ENCODE peak calls at places on chromosomes 7 and 10, in ten cellular contexts. F, C, A, X, Q, V, L, H, P and W are unnamed samples.

GRCh38 chr7:92498557-92498956 is 20.8 kb upstream of the ERVW-1 start:
- DNase-seq in F (no peak), Q (no peak), L (no peak), C (no peak), H (no peak), P (no peak), A (no peak), V (no peak), X (peak), W (no peak)

GRCh38 chr10:78981970-78982281 is 86.8 kb upstream of the ZMIZ1 start:
- DNase-seq in C (peak), L (peak), Q (no peak), H (no peak), V (no peak), A (peak), P (no peak), X (no peak), F (no peak), W (peak)

GRCh38 chr7:2634265-2635145 is 2.7 kb downstream of the TTYH3 start:
- DNase-seq in F (no peak), X (no peak), Q (no peak), P (peak), H (no peak), V (no peak), A (no peak), C (no peak), L (peak), W (no peak)

GRCh38 chr10:111083222-111084095 is 6.6 kb downstream of the ADRA2A start:
- DNase-seq in C (no peak), P (no peak), Q (no peak), L (peak), H (no peak), V (no peak), X (no peak), F (no peak), A (no peak), W (no peak)

GRCh38 chr10:14541379-14541778 is 210.7 kb upstream of the FRMD4A start:
- DNase-seq in A (no peak), F (no peak), X (no peak), Q (no peak), P (no peak), H (no peak), L (no peak), C (no peak), V (no peak), W (no peak)

GRCh38 chr7:84454174-84454959 is 259.8 kb upstream of the SEMA3A start:
- DNase-seq in Q (no peak), A (peak), H (no peak), V (no peak), F (no peak), C (peak), X (no peak), P (no peak), L (no peak), W (no peak)

GRCh38 chr7:36010656-36011587 is 142.1 kb upstream of the EEPD1 start:
- DNase-seq in P (no peak), H (no peak), F (no peak), C (no peak), Q (no peak), L (no peak), A (no peak), X (no peak), V (no peak), W (no peak)

GRCh38 chr10:56585447-56586171 is 224.6 kb upstream of the ZWINT start:
- DNase-seq in C (no peak), X (no peak), H (no peak), V (no peak), A (no peak), Q (no peak), F (no peak), P (peak), L (no peak), W (no peak)

GRCh38 chr7:147279951-147280350 is 1163.3 kb downstream of the CNTNAP2 start:
- DNase-seq in V (no peak), L (no peak), F (no peak), C (no peak), A (no peak), H (no peak), Q (no peak), P (no peak), X (no peak), W (no peak)

GRCh38 chr10:97961979-97962378 is 68.4 kb downstream of the CRTAC1 start:
- DNase-seq in V (no peak), P (no peak), Q (no peak), C (no peak), L (no peak), A (no peak), F (no peak), H (no peak), X (no peak), W (no peak)

GRCh38 chr10:132376394-132376851 is 20.6 kb upstream of the PWWP2B start:
- DNase-seq in L (peak), C (no peak), P (peak), V (no peak), A (no peak), X (no peak), F (no peak), Q (no peak), H (no peak), W (no peak)

GRCh38 chr7:116981887-116982430 is 28.7 kb downstream of the ST7 start:
- DNase-seq in V (no peak), C (no peak), X (no peak), F (no peak), Q (no peak), H (no peak), P (no peak), L (no peak), A (no peak), W (no peak)

GRCh38 chr7:55020481-55020871 is 1.7 kb downstream of the EGFR start:
- DNase-seq in A (peak), Q (no peak), X (no peak), C (peak), V (peak), H (no peak), F (no peak), P (no peak), L (peak), W (peak)

GRCh38 chr7:2217716-2218443 is 14.9 kb downstream of the MAD1L1 start:
- DNase-seq in L (peak), Q (no peak), P (no peak), A (no peak), X (no peak), F (no peak), H (no peak), C (no peak), V (no peak), W (no peak)

GRCh38 chr10:35127289-35127891 is 744 bp downstream of the CREM start:
- DNase-seq in A (peak), X (peak), V (peak), P (peak), Q (peak), L (peak), F (peak), C (peak), H (peak), W (peak)

GRCh38 chr7:42511027-42511426 is 274.0 kb upstream of the GLI3 start:
- DNase-seq in V (no peak), C (peak), H (no peak), F (no peak), X (no peak), L (no peak), P (no peak), A (no peak), Q (no peak), W (no peak)

GRCh38 chr10:132170561-132171361 is 16.0 kb upstream of the DPYSL4 start:
- DNase-seq in F (no peak), Q (no peak), H (no peak), P (peak), C (no peak), L (no peak), A (no peak), V (no peak), X (no peak), W (no peak)

GRCh38 chr10:1116696-1117254 is 60.6 kb downstream of the WDR37 start:
- DNase-seq in F (no peak), P (no peak), H (no peak), X (no peak), Q (no peak), C (no peak), A (no peak), V (no peak), L (no peak), W (no peak)

GRCh38 chr10:111875760-111876159 is 307.8 kb downstream of the GPAM start:
- DNase-seq in F (no peak), H (no peak), Q (no peak), C (peak), X (no peak), L (no peak), A (no peak), P (no peak), V (no peak), W (no peak)

GRCh38 chr10:61760943-61761824 is 98.5 kb downstream of the CABCOCO1 start:
- DNase-seq in V (peak), H (no peak), C (peak), X (peak), A (peak), L (no peak), P (no peak), F (no peak), Q (peak), W (peak)

GRCh38 chr10:129764011-129764900 is 199.8 kb downstream of the EBF3 start:
- DNase-seq in A (no peak), F (no peak), X (no peak), V (peak), C (no peak), Q (no peak), P (no peak), H (no peak), L (no peak), W (no peak)

GRCh38 chr10:34444223-34445183 is 370.6 kb downstream of the PARD3 start:
- DNase-seq in F (no peak), X (no peak), V (no peak), P (no peak), Q (no peak), L (no peak), C (no peak), H (no peak), A (peak), W (no peak)